ENCODE peak calls at places on chromosomes 6 and 20, in seven cellular contexts. H is glomerular endothelial cell, O is B cell, E is NCI-H1436, P is GM04504, Y is HEK293T, K is Caki2. S is an unnamed sample.
A peak's percentile ranks its signal among the peaks of the same experiment; 100 is the strongest.

GRCh38 chr6:72616406-72617015 is 5.4 kb upstream of the KCNQ5 start:
- DNase-seq in O (peak; percentile 30), H (no peak), Y (no peak), E (no peak), K (no peak), P (no peak), S (peak; percentile 23)

GRCh38 chr6:53862517-53863457 is 68.0 kb downstream of the LRRC1 start:
- DNase-seq in H (no peak), K (no peak), P (peak; percentile 62), E (no peak), Y (no peak), O (no peak), S (no peak)

GRCh38 chr6:41428995-41429417 is 93.6 kb downstream of the NCR2 start:
- DNase-seq in Y (no peak), K (no peak), O (no peak), P (no peak), E (no peak), H (no peak), S (no peak)

GRCh38 chr6:112298021-112298745 is 43.8 kb upstream of the LAMA4 start:
- DNase-seq in O (no peak), Y (no peak), K (peak; percentile 62), E (no peak), H (peak; percentile 75), P (peak; percentile 87), S (no peak)

GRCh38 chr20:13749811-13750210 is 34.9 kb downstream of the ESF1 start:
- DNase-seq in E (no peak), H (no peak), K (no peak), Y (no peak), O (no peak), P (no peak), S (no peak)

GRCh38 chr6:38346291-38347079 is 293.2 kb downstream of the BTBD9 start:
- DNase-seq in O (no peak), P (peak; percentile 66), E (no peak), H (no peak), K (peak; percentile 41), Y (no peak), S (no peak)

GRCh38 chr6:87789198-87789899 is 87.3 kb upstream of the AKIRIN2 start:
- DNase-seq in P (peak; percentile 62), H (peak; percentile 16), O (no peak), Y (no peak), K (peak; percentile 87), E (no peak), S (peak; percentile 70)

GRCh38 chr20:46563170-46563847 is 12.9 kb upstream of the OCSTAMP start:
- DNase-seq in Y (no peak), H (no peak), P (no peak), K (no peak), O (no peak), E (no peak), S (no peak)

GRCh38 chr6:29763491-29764289 is 40.5 kb downstream of the HLA-F start:
- DNase-seq in Y (no peak), O (no peak), K (peak; percentile 89), H (peak; percentile 91), P (peak; percentile 50), E (no peak), S (no peak)

GRCh38 chr6:168368063-168368835 is 48.7 kb upstream of the DACT2 start:
- DNase-seq in O (no peak), Y (no peak), P (no peak), K (no peak), H (no peak), E (no peak), S (no peak)

GRCh38 chr6:15485875-15486274 is 177.0 kb downstream of the DTNBP1 start:
- DNase-seq in K (no peak), E (no peak), H (no peak), O (no peak), Y (no peak), P (no peak), S (no peak)

GRCh38 chr6:36829919-36830544 is 9.2 kb downstream of the CPNE5 start:
- DNase-seq in P (no peak), Y (no peak), K (no peak), E (no peak), H (no peak), O (no peak), S (peak; percentile 56)

GRCh38 chr6:89986650-89987074 is 92.4 kb downstream of the GJA10 start:
- DNase-seq in K (no peak), E (no peak), Y (no peak), P (peak; percentile 49), H (no peak), O (no peak), S (no peak)

GRCh38 chr6:149985506-149985937 is 21.8 kb downstream of the ULBP1 start:
- DNase-seq in E (no peak), H (no peak), O (no peak), K (no peak), Y (no peak), P (no peak), S (no peak)

GRCh38 chr20:39010496-39010895 is 48.4 kb downstream of the DHX35 start:
- DNase-seq in E (peak; percentile 6), O (no peak), P (no peak), K (no peak), Y (no peak), H (no peak), S (no peak)

GRCh38 chr6:88374556-88374955 is 208.4 kb upstream of the CNR1 start:
- DNase-seq in P (no peak), O (no peak), K (no peak), H (no peak), Y (no peak), E (no peak), S (no peak)

GRCh38 chr20:34581341-34582189 is 23.0 kb downstream of the MAP1LC3A start:
- DNase-seq in H (no peak), O (no peak), E (no peak), K (peak; percentile 60), P (peak; percentile 58), Y (peak; percentile 22), S (no peak)

GRCh38 chr20:35312348-35312747 is 20.1 kb upstream of the FAM83C start:
- DNase-seq in H (no peak), Y (no peak), K (peak; percentile 81), E (no peak), O (no peak), P (peak; percentile 85), S (peak; percentile 57)

GRCh38 chr6:68196645-68197044 is 438.4 kb upstream of the ADGRB3 start:
- DNase-seq in P (no peak), K (no peak), E (no peak), Y (peak; percentile 27), H (no peak), O (no peak), S (peak; percentile 36)

GRCh38 chr6:151087861-151088598 is 151.7 kb upstream of the AKAP12 start:
- DNase-seq in O (no peak), E (no peak), P (peak; percentile 53), K (no peak), Y (no peak), H (no peak), S (no peak)

GRCh38 chr6:144661101-144661806 is 376.1 kb downstream of the UTRN start:
- DNase-seq in Y (peak; percentile 50), E (no peak), K (peak; percentile 89), P (peak; percentile 51), H (no peak), O (no peak), S (peak; percentile 86)

GRCh38 chr6:143872211-143872610 is 7.9 kb downstream of the ZC2HC1B start:
- DNase-seq in H (no peak), Y (no peak), O (no peak), K (no peak), E (no peak), P (no peak), S (no peak)